ENCODE peak calls at places on chromosomes 1 and 21, in eight cellular contexts. G, U, A, N, W, O, J and M are unnamed samples.
A peak's percentile ranks its signal among the peaks of the same experiment; 100 is the strongest.

GRCh38 chr1:47401761-47402160 is 14.3 kb upstream of the FOXE3 start:
- DNase-seq in A (peak; percentile 29), J (no peak), W (no peak), U (no peak), O (no peak), N (no peak), G (no peak), M (no peak)

GRCh38 chr1:200670215-200671118 is 760 bp upstream of the DDX59 start:
- DNase-seq in U (peak; percentile 52), J (peak; percentile 39), O (peak; percentile 65), G (peak; percentile 54), A (peak; percentile 34), W (peak; percentile 72), N (peak; percentile 52), M (no peak)

GRCh38 chr1:8047686-8048522 is 21.8 kb upstream of the ERRFI1 start:
- DNase-seq in O (peak; percentile 80), U (peak; percentile 21), W (no peak), J (peak; percentile 55), A (no peak), N (no peak), G (no peak), M (no peak)

GRCh38 chr21:44071359-44072104 is 35.7 kb upstream of the PWP2 start:
- DNase-seq in A (no peak), N (no peak), O (no peak), G (no peak), J (no peak), W (no peak), U (no peak), M (no peak)

GRCh38 chr1:229430761-229431269 is 3.1 kb downstream of the ACTA1 start:
- DNase-seq in N (no peak), A (peak; percentile 47), J (peak; percentile 83), U (peak; percentile 68), O (peak; percentile 37), G (no peak), W (peak; percentile 28), M (no peak)

GRCh38 chr1:248828845-248829244 is 3.1 kb upstream of the SH3BP5L start:
- DNase-seq in U (no peak), O (peak; percentile 93), J (no peak), G (no peak), N (no peak), A (no peak), W (no peak), M (no peak)

GRCh38 chr1:98659879-98660278 is 1.6 kb upstream of the SNX7 start:
- DNase-seq in A (no peak), W (no peak), O (no peak), N (no peak), J (no peak), U (no peak), G (no peak), M (no peak)

GRCh38 chr1:53337499-53337898 is 9.6 kb upstream of the LRP8 start:
- DNase-seq in U (peak; percentile 8), W (no peak), A (peak; percentile 17), N (no peak), O (no peak), J (no peak), G (peak; percentile 26), M (no peak)

GRCh38 chr1:93502561-93502960 is 54.6 kb downstream of the FNBP1L start:
- DNase-seq in A (no peak), J (no peak), N (no peak), G (no peak), O (no peak), U (no peak), W (no peak), M (no peak)

GRCh38 chr1:243713470-243714186 is 136.4 kb downstream of the AKT3 start:
- DNase-seq in O (peak; percentile 44), G (no peak), N (no peak), A (no peak), W (no peak), J (no peak), U (peak; percentile 29), M (peak; percentile 18)

GRCh38 chr1:153353226-153353947 is 4.3 kb upstream of the S100A9 start:
- DNase-seq in U (no peak), N (peak; percentile 42), G (no peak), J (no peak), A (no peak), O (no peak), W (no peak), M (no peak)

GRCh38 chr1:12112711-12113161 is 49.6 kb downstream of the TNFRSF8 start:
- DNase-seq in N (no peak), G (no peak), W (no peak), A (no peak), J (peak; percentile 41), O (peak; percentile 51), U (no peak), M (no peak)

GRCh38 chr1:53561488-53562115 is 102.4 kb downstream of the DMRTB1 start:
- DNase-seq in U (no peak), O (no peak), W (no peak), G (peak; percentile 32), J (peak; percentile 18), A (no peak), N (peak; percentile 31), M (no peak)

GRCh38 chr1:55639526-55639925 is 424.4 kb upstream of the USP24 start:
- DNase-seq in N (no peak), U (no peak), J (no peak), O (no peak), W (no peak), A (no peak), G (no peak), M (no peak)

GRCh38 chr21:17793271-17793670 is 25.9 kb downstream of the C21orf91 start:
- DNase-seq in U (no peak), A (no peak), W (no peak), O (no peak), J (no peak), G (no peak), N (no peak), M (no peak)

GRCh38 chr1:111475706-111476105 is 1.9 kb downstream of the C1orf162 start:
- DNase-seq in G (no peak), N (no peak), U (no peak), A (no peak), O (no peak), J (no peak), W (no peak), M (no peak)

GRCh38 chr1:203082571-203083462 is 3.0 kb downstream of the MYOG start:
- DNase-seq in O (no peak), U (peak; percentile 4), W (no peak), N (peak; percentile 24), J (no peak), G (peak; percentile 13), A (peak; percentile 3), M (no peak)

GRCh38 chr1:216936779-216937178 is 213.6 kb upstream of the ESRRG start:
- DNase-seq in A (no peak), G (no peak), W (no peak), U (no peak), O (no peak), N (no peak), J (no peak), M (no peak)

GRCh38 chr1:209567788-209568187 is 15.7 kb upstream of the CAMK1G start:
- DNase-seq in J (no peak), W (no peak), U (no peak), N (no peak), O (peak; percentile 43), G (no peak), A (no peak), M (no peak)

GRCh38 chr1:209215826-209216225 is 367.7 kb upstream of the CAMK1G start:
- DNase-seq in A (no peak), N (no peak), W (no peak), U (no peak), J (no peak), O (no peak), G (no peak), M (no peak)

GRCh38 chr1:118999348-119000071 is 11.4 kb upstream of the TBX15 start:
- DNase-seq in G (no peak), O (no peak), U (no peak), J (no peak), N (no peak), W (no peak), A (no peak), M (no peak)

DNA sequence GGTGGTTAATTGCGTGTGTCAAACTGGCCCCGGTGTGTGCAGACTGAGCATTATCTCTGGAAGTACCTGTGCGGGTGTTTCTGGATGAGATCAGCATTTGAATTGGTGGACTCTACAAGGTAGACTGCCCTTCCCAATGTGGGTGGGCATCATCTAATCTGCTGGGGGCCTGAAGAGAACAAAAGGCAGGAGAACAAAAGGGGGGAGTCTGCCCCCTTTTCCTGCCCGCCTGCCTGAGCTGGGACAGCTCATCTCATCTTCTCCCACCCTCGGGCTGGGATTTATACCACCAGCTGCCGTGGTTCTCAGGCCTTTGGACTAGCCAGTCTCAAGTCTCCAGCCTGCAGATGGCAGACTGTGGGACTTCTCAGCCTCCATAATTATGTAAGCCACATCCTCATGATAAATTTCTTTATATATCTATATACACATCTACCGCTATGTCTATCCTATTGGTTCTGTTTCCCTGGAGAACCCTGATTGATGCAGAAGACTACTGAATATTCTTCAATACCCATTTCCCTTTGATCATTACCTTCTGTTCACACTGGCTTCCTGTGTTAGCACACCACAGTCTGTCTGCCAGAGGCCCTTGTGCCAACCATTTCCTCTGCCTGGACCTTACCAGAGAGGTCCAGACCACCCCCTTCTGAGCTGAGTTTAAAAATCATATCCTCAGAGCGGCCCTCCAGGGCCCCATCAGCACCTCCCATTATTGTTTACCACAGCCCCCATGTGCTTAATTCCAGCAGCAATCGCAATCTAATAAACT is 25.2 kb downstream of the RCAN1 start:
- DNase-seq in A (no peak), O (no peak), J (no peak), N (no peak), U (no peak), G (no peak), W (peak; percentile 70), M (no peak)
- TF ChIP-seq POLR2A in A (no peak), O (no peak), J (no peak), N (no peak), U (no peak), G (no peak), W (no peak), M (no peak)

GRCh38 chr21:32978346-32979270 is 47.1 kb upstream of the OLIG2 start:
- DNase-seq in U (no peak), O (no peak), J (no peak), N (no peak), G (no peak), W (no peak), A (no peak), M (no peak)
- TF ChIP-seq CTCF in U (no peak), O (no peak), J (no peak), N (no peak), G (no peak), W (no peak), A (no peak), M (no peak)

GRCh38 chr1:21650400-21650799 is 18.8 kb downstream of the RAP1GAP start:
- DNase-seq in J (no peak), G (no peak), U (peak; percentile 56), O (no peak), A (peak; percentile 36), N (no peak), W (no peak), M (no peak)
- H3K27me3 ChIP-seq in J (peaks cover 22% of the 10 kb centered on the region), G (no peaks in the 10 kb centered on the region), U (no peaks in the 10 kb centered on the region), O (peaks cover 56% of the 10 kb centered on the region), A (peaks cover 5% of the 10 kb centered on the region), N (no peaks in the 10 kb centered on the region), W (no peaks in the 10 kb centered on the region), M (no peaks in the 10 kb centered on the region)

DNA sequence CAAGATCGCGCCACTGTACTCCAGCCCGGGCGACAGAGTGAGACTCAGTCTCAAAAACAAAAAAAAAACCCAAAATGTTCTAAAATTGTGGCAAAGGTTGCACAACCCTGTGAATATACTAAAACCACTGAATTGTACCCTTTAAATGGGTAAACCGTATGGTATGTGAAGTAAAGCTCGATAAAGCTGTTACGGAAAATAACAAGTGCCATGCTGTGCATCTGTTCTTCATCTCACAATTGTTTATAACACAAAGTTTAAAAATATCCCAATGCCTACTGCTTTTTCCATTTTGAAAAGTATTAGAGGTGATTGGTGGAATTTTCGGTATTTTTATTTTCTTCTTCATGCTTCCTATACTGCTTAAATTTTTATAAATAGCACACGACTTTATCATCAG is 111.5 kb downstream of the ENAH start:
- DNase-seq in G (no peak), U (no peak), J (no peak), A (no peak), W (no peak), O (no peak), N (no peak), M (no peak)
- TF ChIP-seq POLR2A in G (no peak), U (no peak), J (no peak), A (no peak), W (no peak), O (no peak), N (no peak), M (no peak)